ENCODE peak calls at places on chromosome 4, in nine cellular contexts. One of them, this sample, is unnamed.

GRCh38 chr4:3791910-3792542 is 25.8 kb downstream of the ADRA2C start:
- DNase-seq in naive thymus-derived CD4-positive, alpha-beta T cell: no peak
- DNase-seq in RWPE2: no peak
- DNase-seq in endothelial cell of umbilical vein: peak
- DNase-seq in lower lobe of right lung: peak
- DNase-seq in stomach: peak
- DNase-seq in fibroblast of lung: peak
- DNase-seq in endodermal cell: peak
- DNase-seq in mucosa of descending colon: peak
- DNase-seq in this sample: no peak

GRCh38 chr4:138815811-138816210 is 199.8 kb upstream of the NOCT start:
- DNase-seq in naive thymus-derived CD4-positive, alpha-beta T cell: no peak
- DNase-seq in RWPE2: no peak
- DNase-seq in endothelial cell of umbilical vein: no peak
- DNase-seq in lower lobe of right lung: no peak
- DNase-seq in stomach: no peak
- DNase-seq in fibroblast of lung: no peak
- DNase-seq in endodermal cell: no peak
- DNase-seq in mucosa of descending colon: no peak
- DNase-seq in this sample: no peak

GRCh38 chr4:10032625-10033024 is 11.3 kb upstream of the SLC2A9 start:
- DNase-seq in naive thymus-derived CD4-positive, alpha-beta T cell: no peak
- DNase-seq in RWPE2: no peak
- DNase-seq in endothelial cell of umbilical vein: no peak
- DNase-seq in lower lobe of right lung: no peak
- DNase-seq in stomach: no peak
- DNase-seq in fibroblast of lung: peak
- DNase-seq in endodermal cell: peak
- DNase-seq in mucosa of descending colon: no peak
- DNase-seq in this sample: no peak

GRCh38 chr4:187602339-187603092 is 393.1 kb upstream of the ZFP42 start:
- DNase-seq in naive thymus-derived CD4-positive, alpha-beta T cell: no peak
- DNase-seq in RWPE2: no peak
- DNase-seq in endothelial cell of umbilical vein: peak
- DNase-seq in lower lobe of right lung: no peak
- DNase-seq in stomach: no peak
- DNase-seq in fibroblast of lung: peak
- DNase-seq in endodermal cell: no peak
- DNase-seq in mucosa of descending colon: no peak
- DNase-seq in this sample: peak

GRCh38 chr4:24470681-24471622 is 113.4 kb downstream of the DHX15 start:
- DNase-seq in naive thymus-derived CD4-positive, alpha-beta T cell: peak
- DNase-seq in RWPE2: no peak
- DNase-seq in endothelial cell of umbilical vein: peak
- DNase-seq in lower lobe of right lung: peak
- DNase-seq in stomach: no peak
- DNase-seq in fibroblast of lung: peak
- DNase-seq in endodermal cell: peak
- DNase-seq in mucosa of descending colon: peak
- DNase-seq in this sample: no peak

GRCh38 chr4:73917081-73917501 is 47.9 kb downstream of the CXCL1 start:
- DNase-seq in naive thymus-derived CD4-positive, alpha-beta T cell: no peak
- DNase-seq in RWPE2: no peak
- DNase-seq in endothelial cell of umbilical vein: peak
- DNase-seq in lower lobe of right lung: no peak
- DNase-seq in stomach: no peak
- DNase-seq in fibroblast of lung: peak
- DNase-seq in endodermal cell: no peak
- DNase-seq in mucosa of descending colon: no peak
- DNase-seq in this sample: peak

GRCh38 chr4:188930822-188931221 is 791.6 kb downstream of the TRIML1 start:
- DNase-seq in naive thymus-derived CD4-positive, alpha-beta T cell: no peak
- DNase-seq in RWPE2: no peak
- DNase-seq in endothelial cell of umbilical vein: no peak
- DNase-seq in lower lobe of right lung: no peak
- DNase-seq in stomach: no peak
- DNase-seq in fibroblast of lung: no peak
- DNase-seq in endodermal cell: peak
- DNase-seq in mucosa of descending colon: no peak
- DNase-seq in this sample: no peak

GRCh38 chr4:150988238-150988637 is 26.8 kb downstream of the LRBA start:
- DNase-seq in naive thymus-derived CD4-positive, alpha-beta T cell: no peak
- DNase-seq in RWPE2: no peak
- DNase-seq in endothelial cell of umbilical vein: no peak
- DNase-seq in lower lobe of right lung: no peak
- DNase-seq in stomach: no peak
- DNase-seq in fibroblast of lung: no peak
- DNase-seq in endodermal cell: no peak
- DNase-seq in mucosa of descending colon: no peak
- DNase-seq in this sample: no peak

GRCh38 chr4:72468904-72469502 is 100.0 kb downstream of the ADAMTS3 start:
- DNase-seq in naive thymus-derived CD4-positive, alpha-beta T cell: no peak
- DNase-seq in RWPE2: no peak
- DNase-seq in endothelial cell of umbilical vein: peak
- DNase-seq in lower lobe of right lung: no peak
- DNase-seq in stomach: no peak
- DNase-seq in fibroblast of lung: no peak
- DNase-seq in endodermal cell: no peak
- DNase-seq in mucosa of descending colon: no peak
- DNase-seq in this sample: no peak

GRCh38 chr4:2982012-2982411 is 18.6 kb downstream of the GRK4 start:
- DNase-seq in naive thymus-derived CD4-positive, alpha-beta T cell: no peak
- DNase-seq in RWPE2: no peak
- DNase-seq in endothelial cell of umbilical vein: no peak
- DNase-seq in lower lobe of right lung: no peak
- DNase-seq in stomach: no peak
- DNase-seq in fibroblast of lung: no peak
- DNase-seq in endodermal cell: no peak
- DNase-seq in mucosa of descending colon: no peak
- DNase-seq in this sample: no peak

GRCh38 chr4:139188648-139189416 is 11.8 kb upstream of the ELF2 start:
- DNase-seq in naive thymus-derived CD4-positive, alpha-beta T cell: no peak
- DNase-seq in RWPE2: no peak
- DNase-seq in endothelial cell of umbilical vein: no peak
- DNase-seq in lower lobe of right lung: no peak
- DNase-seq in stomach: no peak
- DNase-seq in fibroblast of lung: no peak
- DNase-seq in endodermal cell: peak
- DNase-seq in mucosa of descending colon: no peak
- DNase-seq in this sample: no peak

GRCh38 chr4:61400446-61400845 is 200.3 kb downstream of the ADGRL3 start:
- DNase-seq in naive thymus-derived CD4-positive, alpha-beta T cell: no peak
- DNase-seq in RWPE2: no peak
- DNase-seq in endothelial cell of umbilical vein: no peak
- DNase-seq in lower lobe of right lung: no peak
- DNase-seq in stomach: no peak
- DNase-seq in fibroblast of lung: no peak
- DNase-seq in endodermal cell: no peak
- DNase-seq in mucosa of descending colon: no peak
- DNase-seq in this sample: no peak

GRCh38 chr4:4492161-4492847 is 49.5 kb downstream of the STX18 start:
- DNase-seq in naive thymus-derived CD4-positive, alpha-beta T cell: no peak
- DNase-seq in RWPE2: no peak
- DNase-seq in endothelial cell of umbilical vein: peak
- DNase-seq in lower lobe of right lung: no peak
- DNase-seq in stomach: no peak
- DNase-seq in fibroblast of lung: peak
- DNase-seq in endodermal cell: no peak
- DNase-seq in mucosa of descending colon: no peak
- DNase-seq in this sample: peak

GRCh38 chr4:145939856-145940255 is 1.2 kb upstream of the ZNF827 start:
- DNase-seq in naive thymus-derived CD4-positive, alpha-beta T cell: no peak
- DNase-seq in RWPE2: no peak
- DNase-seq in endothelial cell of umbilical vein: peak
- DNase-seq in lower lobe of right lung: no peak
- DNase-seq in stomach: no peak
- DNase-seq in fibroblast of lung: peak
- DNase-seq in endodermal cell: no peak
- DNase-seq in mucosa of descending colon: no peak
- DNase-seq in this sample: no peak

DNA sequence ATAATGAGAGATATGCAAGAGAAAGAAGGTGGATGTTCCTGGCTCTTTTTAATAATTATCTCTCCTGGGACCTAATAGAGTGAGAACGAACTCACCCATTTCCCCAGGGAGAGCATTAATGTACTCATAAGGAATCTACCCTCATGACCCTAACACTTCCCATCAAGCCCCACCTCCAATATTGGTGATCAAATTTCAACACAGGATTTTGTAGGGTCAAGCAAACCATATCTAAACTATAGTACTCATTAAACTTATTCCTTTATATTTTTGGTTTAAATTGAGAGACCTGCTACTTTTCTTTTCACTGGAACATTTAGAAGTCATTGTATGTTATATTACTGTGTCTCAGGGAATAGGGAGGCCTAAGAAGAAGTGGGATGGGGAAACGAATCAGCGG is 2.6 kb downstream of the UGT2A3 start:
- DNase-seq in naive thymus-derived CD4-positive, alpha-beta T cell: no peak
- DNase-seq in RWPE2: no peak
- DNase-seq in endothelial cell of umbilical vein: no peak
- DNase-seq in lower lobe of right lung: no peak
- DNase-seq in stomach: no peak
- DNase-seq in fibroblast of lung: no peak
- DNase-seq in endodermal cell: no peak
- DNase-seq in mucosa of descending colon: no peak
- DNase-seq in this sample: no peak
- H3K4me3 ChIP-seq in naive thymus-derived CD4-positive, alpha-beta T cell: no peak
- H3K4me3 ChIP-seq in RWPE2: no peak
- H3K4me3 ChIP-seq in endothelial cell of umbilical vein: no peak
- H3K4me3 ChIP-seq in lower lobe of right lung: no peak
- H3K4me3 ChIP-seq in stomach: no peak
- H3K4me3 ChIP-seq in fibroblast of lung: no peak
- H3K4me3 ChIP-seq in endodermal cell: no peak
- H3K4me3 ChIP-seq in mucosa of descending colon: peak
- H3K4me3 ChIP-seq in this sample: no peak

GRCh38 chr4:41882622-41883347 is 52.4 kb upstream of the TMEM33 start:
- DNase-seq in naive thymus-derived CD4-positive, alpha-beta T cell: no peak
- DNase-seq in RWPE2: no peak
- DNase-seq in endothelial cell of umbilical vein: peak
- DNase-seq in lower lobe of right lung: peak
- DNase-seq in stomach: peak
- DNase-seq in fibroblast of lung: peak
- DNase-seq in endodermal cell: peak
- DNase-seq in mucosa of descending colon: peak
- DNase-seq in this sample: no peak

GRCh38 chr4:41881931-41882621 is 53.2 kb upstream of the TMEM33 start:
- DNase-seq in naive thymus-derived CD4-positive, alpha-beta T cell: no peak
- DNase-seq in RWPE2: no peak
- DNase-seq in endothelial cell of umbilical vein: no peak
- DNase-seq in lower lobe of right lung: no peak
- DNase-seq in stomach: no peak
- DNase-seq in fibroblast of lung: no peak
- DNase-seq in endodermal cell: peak
- DNase-seq in mucosa of descending colon: no peak
- DNase-seq in this sample: no peak

GRCh38 chr4:41880022-41880837 is 55.0 kb upstream of the TMEM33 start:
- DNase-seq in naive thymus-derived CD4-positive, alpha-beta T cell: no peak
- DNase-seq in RWPE2: no peak
- DNase-seq in endothelial cell of umbilical vein: no peak
- DNase-seq in lower lobe of right lung: no peak
- DNase-seq in stomach: no peak
- DNase-seq in fibroblast of lung: no peak
- DNase-seq in endodermal cell: peak
- DNase-seq in mucosa of descending colon: no peak
- DNase-seq in this sample: no peak

GRCh38 chr4:41879552-41879951 is 55.7 kb upstream of the TMEM33 start:
- DNase-seq in naive thymus-derived CD4-positive, alpha-beta T cell: no peak
- DNase-seq in RWPE2: no peak
- DNase-seq in endothelial cell of umbilical vein: no peak
- DNase-seq in lower lobe of right lung: no peak
- DNase-seq in stomach: no peak
- DNase-seq in fibroblast of lung: no peak
- DNase-seq in endodermal cell: no peak
- DNase-seq in mucosa of descending colon: no peak
- DNase-seq in this sample: no peak

DNA sequence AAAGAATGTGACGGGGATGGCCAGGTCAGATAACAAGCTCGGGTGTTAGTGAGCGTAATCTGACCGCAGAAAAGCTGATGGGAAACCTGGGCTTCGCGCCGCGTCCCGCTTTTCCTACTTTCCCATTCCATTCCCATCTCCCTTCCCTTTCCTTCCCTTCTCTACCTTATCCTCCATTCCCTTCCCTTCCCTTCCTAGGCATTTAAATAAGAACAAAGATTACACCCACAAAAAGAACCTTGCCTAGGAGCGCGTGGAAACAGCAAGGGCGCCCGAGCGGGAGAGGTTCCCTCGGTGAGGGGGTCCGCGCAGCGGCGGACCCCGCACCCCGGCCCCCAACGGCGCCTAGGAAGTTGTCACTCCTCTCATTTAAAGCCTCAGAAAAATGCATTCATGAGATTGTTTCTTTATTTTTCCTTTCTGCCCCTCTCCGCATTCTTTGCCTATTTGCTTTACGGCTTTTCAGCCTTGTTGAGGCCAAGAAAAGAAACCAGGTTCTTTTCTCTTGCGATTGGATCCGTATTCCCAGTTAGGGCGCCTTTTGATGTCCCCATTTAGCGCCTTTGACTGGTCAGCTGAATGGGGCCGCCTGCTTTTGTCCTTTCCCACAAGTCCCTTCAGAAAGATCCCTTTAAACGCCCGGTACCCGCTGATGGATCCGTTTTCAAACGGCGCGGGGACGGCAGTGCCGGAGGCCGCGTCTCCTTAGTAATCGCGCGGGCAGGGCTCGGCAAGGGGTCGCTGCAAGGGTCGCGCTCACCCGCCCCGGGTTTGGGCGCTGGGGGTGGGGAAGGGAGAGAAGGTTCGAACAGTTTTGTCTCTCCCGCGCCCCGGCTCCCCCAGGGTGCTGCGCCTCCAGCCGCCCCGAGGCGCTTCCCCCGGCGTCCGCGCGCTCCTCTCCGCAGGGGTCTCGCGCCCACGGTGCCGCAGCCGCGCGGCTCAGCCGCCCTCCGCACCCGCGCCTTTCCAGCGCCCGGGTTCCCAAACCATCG is 54.1 kb upstream of the TMEM33 start:
- DNase-seq in naive thymus-derived CD4-positive, alpha-beta T cell: no peak
- DNase-seq in RWPE2: no peak
- DNase-seq in endothelial cell of umbilical vein: no peak
- DNase-seq in lower lobe of right lung: no peak
- DNase-seq in stomach: no peak
- DNase-seq in fibroblast of lung: no peak
- DNase-seq in endodermal cell: peak
- DNase-seq in mucosa of descending colon: no peak
- DNase-seq in this sample: no peak
- H3K4me3 ChIP-seq in naive thymus-derived CD4-positive, alpha-beta T cell: no peak
- H3K4me3 ChIP-seq in RWPE2: peak
- H3K4me3 ChIP-seq in endothelial cell of umbilical vein: no peak
- H3K4me3 ChIP-seq in lower lobe of right lung: peak
- H3K4me3 ChIP-seq in stomach: peak
- H3K4me3 ChIP-seq in fibroblast of lung: no peak
- H3K4me3 ChIP-seq in endodermal cell: peak
- H3K4me3 ChIP-seq in mucosa of descending colon: no peak
- H3K4me3 ChIP-seq in this sample: peak

GRCh38 chr4:123443401-123444297 is 47.1 kb downstream of the SPRY1 start:
- DNase-seq in naive thymus-derived CD4-positive, alpha-beta T cell: no peak
- DNase-seq in RWPE2: no peak
- DNase-seq in endothelial cell of umbilical vein: no peak
- DNase-seq in lower lobe of right lung: peak
- DNase-seq in stomach: no peak
- DNase-seq in fibroblast of lung: peak
- DNase-seq in endodermal cell: no peak
- DNase-seq in mucosa of descending colon: no peak
- DNase-seq in this sample: no peak
- H3K4me3 ChIP-seq in naive thymus-derived CD4-positive, alpha-beta T cell: peak
- H3K4me3 ChIP-seq in RWPE2: no peak
- H3K4me3 ChIP-seq in endothelial cell of umbilical vein: no peak
- H3K4me3 ChIP-seq in lower lobe of right lung: peak
- H3K4me3 ChIP-seq in stomach: peak
- H3K4me3 ChIP-seq in fibroblast of lung: no peak
- H3K4me3 ChIP-seq in endodermal cell: peak
- H3K4me3 ChIP-seq in mucosa of descending colon: no peak
- H3K4me3 ChIP-seq in this sample: no peak

GRCh38 chr4:169922632-169923276 is 103.4 kb downstream of the MFAP3L start:
- DNase-seq in naive thymus-derived CD4-positive, alpha-beta T cell: no peak
- DNase-seq in RWPE2: no peak
- DNase-seq in endothelial cell of umbilical vein: no peak
- DNase-seq in lower lobe of right lung: no peak
- DNase-seq in stomach: no peak
- DNase-seq in fibroblast of lung: peak
- DNase-seq in endodermal cell: no peak
- DNase-seq in mucosa of descending colon: no peak
- DNase-seq in this sample: no peak
- H3K4me3 ChIP-seq in naive thymus-derived CD4-positive, alpha-beta T cell: no peak
- H3K4me3 ChIP-seq in RWPE2: no peak
- H3K4me3 ChIP-seq in endothelial cell of umbilical vein: no peak
- H3K4me3 ChIP-seq in lower lobe of right lung: no peak
- H3K4me3 ChIP-seq in stomach: no peak
- H3K4me3 ChIP-seq in fibroblast of lung: no peak
- H3K4me3 ChIP-seq in endodermal cell: no peak
- H3K4me3 ChIP-seq in mucosa of descending colon: no peak
- H3K4me3 ChIP-seq in this sample: no peak